ENCODE peak calls at places on chromosomes 16 and 17, in six cellular contexts. One of them, this sample, is unnamed.

GRCh38 chr16:89945654-89946053 is 2.9 kb upstream of the DEF8 start:
- DNase-seq in amniotic epithelial cell: no peak
- DNase-seq in MG63: no peak
- DNase-seq in endodermal cell: peak; percentile 69
- DNase-seq in omental fat pad: no peak
- DNase-seq in NCI-H2227 treated with DMSO at 0.1 percent for 48 hours: no peak
- DNase-seq in this sample: no peak

GRCh38 chr17:77618731-77619130 is 339.8 kb upstream of the TNRC6C start:
- DNase-seq in omental fat pad: no peak
- DNase-seq in endodermal cell: peak; percentile 40
- DNase-seq in amniotic epithelial cell: no peak
- DNase-seq in NCI-H2227 treated with DMSO at 0.1 percent for 48 hours: no peak
- DNase-seq in MG63: no peak
- DNase-seq in this sample: no peak

GRCh38 chr17:77279448-77280303 is 138.9 kb downstream of the SEC14L1 start:
- DNase-seq in omental fat pad: no peak
- DNase-seq in MG63: peak; percentile 35
- DNase-seq in endodermal cell: peak; percentile 74
- DNase-seq in NCI-H2227 treated with DMSO at 0.1 percent for 48 hours: no peak
- DNase-seq in amniotic epithelial cell: peak; percentile 94
- DNase-seq in this sample: no peak

GRCh38 chr16:57906385-57907316 is 64.3 kb downstream of the CNGB1 start:
- DNase-seq in NCI-H2227 treated with DMSO at 0.1 percent for 48 hours: no peak
- DNase-seq in endodermal cell: peak; percentile 87
- DNase-seq in omental fat pad: no peak
- DNase-seq in MG63: peak; percentile 42
- DNase-seq in amniotic epithelial cell: no peak
- DNase-seq in this sample: peak; percentile 4

GRCh38 chr17:64309021-64309420 is 46.0 kb upstream of the TEX2 start:
- DNase-seq in endodermal cell: no peak
- DNase-seq in NCI-H2227 treated with DMSO at 0.1 percent for 48 hours: no peak
- DNase-seq in MG63: no peak
- DNase-seq in amniotic epithelial cell: no peak
- DNase-seq in omental fat pad: no peak
- DNase-seq in this sample: no peak

GRCh38 chr16:85057212-85057889 is 29.8 kb downstream of the KIAA0513 start:
- DNase-seq in omental fat pad: no peak
- DNase-seq in endodermal cell: peak; percentile 80
- DNase-seq in MG63: no peak
- DNase-seq in NCI-H2227 treated with DMSO at 0.1 percent for 48 hours: no peak
- DNase-seq in amniotic epithelial cell: no peak
- DNase-seq in this sample: no peak

GRCh38 chr17:40617678-40618240 is 29.9 kb downstream of the SMARCE1 start:
- DNase-seq in amniotic epithelial cell: no peak
- DNase-seq in MG63: no peak
- DNase-seq in endodermal cell: peak; percentile 81
- DNase-seq in omental fat pad: no peak
- DNase-seq in NCI-H2227 treated with DMSO at 0.1 percent for 48 hours: no peak
- DNase-seq in this sample: no peak

GRCh38 chr16:85908444-85908843 is 9.5 kb downstream of the IRF8 start:
- DNase-seq in NCI-H2227 treated with DMSO at 0.1 percent for 48 hours: no peak
- DNase-seq in endodermal cell: no peak
- DNase-seq in omental fat pad: no peak
- DNase-seq in MG63: no peak
- DNase-seq in amniotic epithelial cell: no peak
- DNase-seq in this sample: no peak

GRCh38 chr16:77905356-77905920 is 116.9 kb upstream of the CLEC3A start:
- DNase-seq in NCI-H2227 treated with DMSO at 0.1 percent for 48 hours: no peak
- DNase-seq in amniotic epithelial cell: peak; percentile 85
- DNase-seq in endodermal cell: no peak
- DNase-seq in MG63: no peak
- DNase-seq in omental fat pad: no peak
- DNase-seq in this sample: no peak

GRCh38 chr16:82641336-82641984 is 14.7 kb downstream of the CDH13 start:
- DNase-seq in endodermal cell: no peak
- DNase-seq in NCI-H2227 treated with DMSO at 0.1 percent for 48 hours: no peak
- DNase-seq in amniotic epithelial cell: no peak
- DNase-seq in MG63: no peak
- DNase-seq in omental fat pad: no peak
- DNase-seq in this sample: no peak

GRCh38 chr17:57723427-57724037 is 21.6 kb downstream of the CCDC182 start:
- DNase-seq in MG63: no peak
- DNase-seq in amniotic epithelial cell: no peak
- DNase-seq in omental fat pad: no peak
- DNase-seq in endodermal cell: peak; percentile 59
- DNase-seq in NCI-H2227 treated with DMSO at 0.1 percent for 48 hours: peak; percentile 72
- DNase-seq in this sample: no peak

GRCh38 chr16:64409762-64410161 is 712.1 kb downstream of the CDH11 start:
- DNase-seq in MG63: no peak
- DNase-seq in endodermal cell: no peak
- DNase-seq in NCI-H2227 treated with DMSO at 0.1 percent for 48 hours: no peak
- DNase-seq in amniotic epithelial cell: no peak
- DNase-seq in omental fat pad: no peak
- DNase-seq in this sample: no peak

GRCh38 chr16:72722552-72722951 is 325.4 kb downstream of the ZFHX3 start:
- DNase-seq in omental fat pad: no peak
- DNase-seq in amniotic epithelial cell: no peak
- DNase-seq in endodermal cell: peak; percentile 90
- DNase-seq in MG63: no peak
- DNase-seq in NCI-H2227 treated with DMSO at 0.1 percent for 48 hours: peak; percentile 84
- DNase-seq in this sample: no peak

GRCh38 chr17:39702901-39703893 is 3.3 kb downstream of the ERBB2 start:
- DNase-seq in omental fat pad: no peak
- DNase-seq in endodermal cell: no peak
- DNase-seq in NCI-H2227 treated with DMSO at 0.1 percent for 48 hours: no peak
- DNase-seq in MG63: peak; percentile 31
- DNase-seq in amniotic epithelial cell: no peak
- DNase-seq in this sample: no peak

GRCh38 chr17:66920965-66921364 is 43.5 kb upstream of the CACNG4 start:
- DNase-seq in omental fat pad: no peak
- DNase-seq in endodermal cell: no peak
- DNase-seq in MG63: no peak
- DNase-seq in NCI-H2227 treated with DMSO at 0.1 percent for 48 hours: no peak
- DNase-seq in amniotic epithelial cell: peak; percentile 36
- DNase-seq in this sample: no peak

GRCh38 chr17:38601539-38602351 is 4.0 kb downstream of the SRCIN1 start:
- DNase-seq in NCI-H2227 treated with DMSO at 0.1 percent for 48 hours: peak; percentile 92
- DNase-seq in endodermal cell: peak; percentile 89
- DNase-seq in MG63: no peak
- DNase-seq in amniotic epithelial cell: no peak
- DNase-seq in omental fat pad: no peak
- DNase-seq in this sample: no peak

GRCh38 chr16:56617212-56618085 is 8.1 kb upstream of the MT1E start:
- DNase-seq in amniotic epithelial cell: peak; percentile 65
- DNase-seq in endodermal cell: peak; percentile 85
- DNase-seq in NCI-H2227 treated with DMSO at 0.1 percent for 48 hours: no peak
- DNase-seq in MG63: peak; percentile 98
- DNase-seq in omental fat pad: no peak
- DNase-seq in this sample: no peak

GRCh38 chr16:50371936-50372595 is 3.3 kb upstream of the BRD7 start:
- DNase-seq in amniotic epithelial cell: no peak
- DNase-seq in NCI-H2227 treated with DMSO at 0.1 percent for 48 hours: no peak
- DNase-seq in endodermal cell: peak; percentile 83
- DNase-seq in MG63: no peak
- DNase-seq in omental fat pad: no peak
- DNase-seq in this sample: no peak

GRCh38 chr17:40819528-40820125 is 2.8 kb downstream of the KRT10 start:
- DNase-seq in NCI-H2227 treated with DMSO at 0.1 percent for 48 hours: no peak
- DNase-seq in omental fat pad: no peak
- DNase-seq in endodermal cell: no peak
- DNase-seq in MG63: no peak
- DNase-seq in amniotic epithelial cell: peak; percentile 70
- DNase-seq in this sample: no peak

GRCh38 chr17:913207-913606 is 66.4 kb downstream of the NXN start:
- DNase-seq in omental fat pad: no peak
- DNase-seq in MG63: no peak
- DNase-seq in amniotic epithelial cell: no peak
- DNase-seq in NCI-H2227 treated with DMSO at 0.1 percent for 48 hours: no peak
- DNase-seq in endodermal cell: no peak
- DNase-seq in this sample: no peak

GRCh38 chr17:31067699-31068184 is 27.0 kb upstream of the NF1 start:
- DNase-seq in amniotic epithelial cell: peak; percentile 86
- DNase-seq in endodermal cell: no peak
- DNase-seq in NCI-H2227 treated with DMSO at 0.1 percent for 48 hours: peak; percentile 9
- DNase-seq in MG63: no peak
- DNase-seq in omental fat pad: no peak
- DNase-seq in this sample: no peak

GRCh38 chr17:7897773-7898172 is 9.2 kb downstream of the CHD3 start:
- DNase-seq in endodermal cell: peak; percentile 35
- DNase-seq in amniotic epithelial cell: peak; percentile 87
- DNase-seq in MG63: no peak
- DNase-seq in NCI-H2227 treated with DMSO at 0.1 percent for 48 hours: peak; percentile 8
- DNase-seq in omental fat pad: no peak
- DNase-seq in this sample: no peak

GRCh38 chr17:7875804-7876203 is 12.8 kb upstream of the CHD3 start:
- DNase-seq in omental fat pad: no peak
- DNase-seq in amniotic epithelial cell: no peak
- DNase-seq in MG63: no peak
- DNase-seq in endodermal cell: no peak
- DNase-seq in NCI-H2227 treated with DMSO at 0.1 percent for 48 hours: no peak
- DNase-seq in this sample: no peak

GRCh38 chr16:47815655-47816054 is 340.1 kb downstream of the ABCC12 start:
- DNase-seq in endodermal cell: no peak
- DNase-seq in MG63: no peak
- DNase-seq in omental fat pad: no peak
- DNase-seq in NCI-H2227 treated with DMSO at 0.1 percent for 48 hours: no peak
- DNase-seq in amniotic epithelial cell: peak; percentile 27
- DNase-seq in this sample: no peak

GRCh38 chr17:28882154-28882895 is 15.2 kb downstream of the FLOT2 start:
- DNase-seq in NCI-H2227 treated with DMSO at 0.1 percent for 48 hours: no peak
- DNase-seq in MG63: no peak
- DNase-seq in amniotic epithelial cell: no peak
- DNase-seq in omental fat pad: no peak
- DNase-seq in endodermal cell: no peak
- DNase-seq in this sample: no peak

This sample was measured in stimulated activated CD8-positive, alpha-beta memory T cell treated with anti-CD3 and anti-CD28 coated beads, Interleukin-2, amount 100 ng/mL, for 1 hour.